ENCODE peak calls at places on chromosomes 5 and 9, in six cellular contexts. W is A549, A is GM12878, B is K562, U is endothelial cell of umbilical vein, D is HepG2. E is an unnamed sample.

GRCh38 chr9:16023466-16023865 is 470.6 kb downstream of the CCDC171 start:
- DNase-seq in U (no peak), D (no peak), W (no peak), A (no peak), B (no peak), E (no peak)

GRCh38 chr5:146893991-146894390 is 15.4 kb upstream of the PPP2R2B start:
- DNase-seq in W (no peak), D (no peak), B (no peak), U (no peak), A (no peak), E (no peak)

GRCh38 chr5:38650540-38651275 is 94.3 kb upstream of the LIFR start:
- DNase-seq in W (no peak), U (peak; percentile 92), D (no peak), B (no peak), A (no peak), E (peak; percentile 60)

GRCh38 chr5:123717139-123717538 is 205.2 kb downstream of the CSNK1G3 start:
- DNase-seq in U (peak; percentile 53), D (no peak), W (no peak), B (no peak), A (no peak), E (no peak)

GRCh38 chr5:105057001-105057436 is 1494.4 kb upstream of the NUDT12 start:
- DNase-seq in D (no peak), U (no peak), A (no peak), B (no peak), W (no peak), E (no peak)

GRCh38 chr9:69815313-69815712 is 5.3 kb upstream of the CFAP95 start:
- DNase-seq in D (no peak), U (no peak), B (no peak), A (no peak), W (no peak), E (no peak)

GRCh38 chr5:113985505-113985904 is 376.4 kb upstream of the KCNN2 start:
- DNase-seq in U (no peak), W (no peak), B (no peak), D (no peak), A (no peak), E (no peak)

GRCh38 chr9:135939351-135940265 is 21.6 kb downstream of the UBAC1 start:
- DNase-seq in U (no peak), A (no peak), W (no peak), B (no peak), D (no peak), E (peak; percentile 44)

GRCh38 chr5:15927710-15928380 is 251.7 kb downstream of the MARCHF11 start:
- DNase-seq in B (no peak), A (no peak), D (no peak), W (no peak), U (no peak), E (no peak)

GRCh38 chr9:20199111-20199510 is 410.3 kb upstream of the SLC24A2 start:
- DNase-seq in A (no peak), U (no peak), W (no peak), B (no peak), D (no peak), E (no peak)

DNA sequence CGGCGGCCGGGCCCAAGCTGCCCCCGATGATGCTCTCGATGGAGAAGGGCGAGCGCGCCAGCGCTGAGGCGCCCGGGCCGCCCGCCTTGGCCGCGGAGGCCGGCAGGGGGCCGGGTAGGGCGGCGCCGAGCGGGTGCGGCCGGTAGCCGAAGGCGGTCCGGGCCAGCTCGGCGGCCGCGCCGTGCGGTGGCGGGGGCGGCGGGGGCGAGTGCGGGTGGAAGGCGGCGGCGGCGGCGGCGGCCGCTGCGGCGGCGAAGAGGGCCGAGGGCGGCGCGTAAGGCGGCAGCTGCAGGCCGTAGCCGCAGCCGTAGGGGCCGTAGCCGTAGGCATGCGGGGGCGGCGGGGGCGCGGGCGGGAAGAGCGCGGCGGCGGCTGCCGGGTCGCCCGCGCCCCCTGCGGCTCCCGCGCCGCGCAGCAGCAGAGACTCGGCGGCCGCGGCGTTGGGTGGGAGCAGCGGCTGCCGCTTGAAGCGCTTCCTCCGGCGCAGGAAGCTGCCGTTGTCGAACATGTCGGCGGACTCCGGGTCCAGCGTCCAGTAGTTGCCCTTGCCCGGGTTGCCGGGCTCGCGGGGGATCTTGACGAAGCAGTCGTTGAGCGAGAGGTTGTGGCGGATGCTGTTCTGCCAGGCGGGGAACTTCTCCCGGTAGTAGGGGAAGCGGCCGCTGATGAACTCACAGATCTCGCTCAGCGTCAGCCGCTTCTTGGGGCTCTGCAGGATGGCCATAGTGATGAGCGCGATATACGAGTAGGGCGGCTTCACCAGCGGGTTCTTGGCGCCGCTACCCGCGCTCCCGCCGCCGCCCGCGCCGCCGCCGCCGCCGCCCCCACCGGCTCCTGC is 1.1 kb downstream of the FOXD1 start:
- DNase-seq in W (no peak), D (no peak), B (peak; percentile 63), A (no peak), U (peak; percentile 41), E (peak; percentile 72)
- TF ChIP-seq MYC in W (no peak), D (no peak), B (no peak), A (no peak), U (no peak), E (no peak)

DNA sequence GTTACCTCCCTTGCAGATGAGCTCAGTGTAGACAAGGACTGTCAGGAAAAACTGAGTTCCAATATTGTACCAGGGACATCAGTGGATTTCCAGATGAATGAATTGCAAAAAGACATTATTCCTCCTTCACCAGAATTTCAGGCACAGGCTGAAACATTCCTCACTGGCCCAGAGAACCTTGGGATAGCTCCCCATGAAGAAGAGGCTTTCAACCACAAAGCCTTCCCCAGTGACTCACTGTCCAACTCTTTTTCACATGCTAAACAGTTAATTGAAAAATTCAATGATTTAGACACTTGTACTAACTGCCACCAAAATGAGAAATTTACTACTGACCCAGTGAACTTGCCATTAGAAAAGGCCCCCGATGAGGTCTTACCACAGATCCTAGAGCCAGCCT is 144.5 kb downstream of the UNC13B start:
- DNase-seq in A (no peak), U (no peak), B (no peak), D (no peak), W (no peak), E (no peak)
- TF ChIP-seq MAX in A (no peak), U (no peak), B (no peak), D (no peak), W (no peak), E (no peak)

DNA sequence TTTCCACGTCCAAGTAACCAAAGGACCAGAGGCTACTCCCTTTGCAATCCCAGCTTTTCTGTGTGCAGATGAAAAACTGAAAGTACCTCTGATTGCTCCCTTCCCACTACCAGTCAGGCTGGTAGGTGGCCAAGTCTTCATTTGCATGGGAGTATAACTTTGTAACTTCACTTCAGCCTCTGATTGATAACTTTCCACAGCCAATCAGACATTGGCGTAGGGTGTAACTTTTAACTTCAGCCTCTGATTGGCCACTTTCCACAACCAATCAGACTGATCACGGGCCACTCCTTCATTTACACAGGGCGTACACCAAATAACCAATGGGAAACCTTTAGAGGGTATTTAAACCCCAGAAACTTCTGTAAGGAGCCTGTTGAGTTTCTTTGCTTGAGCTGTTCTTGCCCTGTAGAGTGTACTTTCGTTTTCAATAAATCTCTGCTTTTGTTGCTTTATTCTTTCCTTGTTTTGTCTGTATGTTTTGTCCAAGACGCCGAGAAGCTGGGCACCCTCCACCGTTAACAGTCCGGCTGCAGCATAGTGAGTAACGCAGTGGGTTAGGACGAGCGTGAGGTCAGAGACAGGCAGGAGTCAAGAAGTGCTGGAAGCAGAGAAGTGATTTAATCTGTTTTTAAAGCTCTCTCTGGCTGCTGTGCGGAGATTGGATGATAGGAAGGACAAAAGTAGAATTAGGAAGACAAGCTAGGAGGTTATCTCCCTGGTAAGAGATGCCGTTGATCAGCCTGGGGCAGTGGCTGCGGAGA is 3.5 kb upstream of the EXOSC2 start:
- DNase-seq in W (peak; percentile 93), B (peak; percentile 92), D (peak; percentile 97), A (peak; percentile 53), U (peak; percentile 75), E (peak; percentile 89)
- TF ChIP-seq POLR2A in W (peak; percentile 38), B (peak; percentile 86), D (peak; percentile 63), A (no peak), U (no peak), E (peak; percentile 37)

GRCh38 chr5:125550237-125550636 is 803.8 kb upstream of the ZNF608 start:
- DNase-seq in A (no peak), D (no peak), B (no peak), U (peak; percentile 97), W (no peak), E (no peak)
- TF ChIP-seq MYC in A (no peak), D (no peak), B (no peak), U (no peak), W (no peak), E (no peak)

GRCh38 chr5:34603378-34603777 is 52.8 kb upstream of the RAI14 start:
- DNase-seq in W (no peak), D (no peak), U (no peak), A (no peak), B (no peak), E (no peak)
- TF ChIP-seq MAX in W (no peak), D (no peak), U (no peak), A (no peak), B (no peak), E (no peak)

GRCh38 chr5:132259061-132259851 is 1.8 kb downstream of the PDLIM4 start:
- DNase-seq in D (no peak), B (peak; percentile 55), U (peak; percentile 72), W (no peak), A (no peak), E (no peak)
- TF ChIP-seq POLR2A in D (no peak), B (no peak), U (peak; percentile 44), W (no peak), A (no peak), E (no peak)

GRCh38 chr5:43485406-43485805 is 1.7 kb upstream of the TMEM267 start:
- DNase-seq in B (no peak), W (no peak), A (no peak), D (peak; percentile 2), U (no peak), E (peak; percentile 42)
- TF ChIP-seq MYC in B (no peak), W (no peak), A (no peak), D (no peak), U (no peak), E (no peak)